ENCODE peak calls at places on chromosomes 6 and 20, in six cellular contexts. One of them, this sample, is unnamed.

GRCh38 chr6:77466055-77467028 is 3.1 kb upstream of the HTR1B start:
- DNase-seq in glutamatergic neuron: peak
- DNase-seq in Peyer's patch: no peak
- DNase-seq in fibroblast of villous mesenchyme: peak
- DNase-seq in natural killer cell: no peak
- DNase-seq in WTC11: peak
- DNase-seq in this sample: no peak

GRCh38 chr20:5825136-5825719 is 75.0 kb downstream of the SHLD1 start:
- DNase-seq in glutamatergic neuron: no peak
- DNase-seq in Peyer's patch: no peak
- DNase-seq in fibroblast of villous mesenchyme: no peak
- DNase-seq in natural killer cell: no peak
- DNase-seq in WTC11: no peak
- DNase-seq in this sample: no peak

GRCh38 chr6:129419324-129419723 is 290.7 kb downstream of the ARHGAP18 start:
- DNase-seq in glutamatergic neuron: no peak
- DNase-seq in Peyer's patch: no peak
- DNase-seq in fibroblast of villous mesenchyme: no peak
- DNase-seq in natural killer cell: no peak
- DNase-seq in WTC11: no peak
- DNase-seq in this sample: no peak

GRCh38 chr6:42294759-42295158 is 77.1 kb upstream of the MRPS10 start:
- DNase-seq in glutamatergic neuron: no peak
- DNase-seq in Peyer's patch: peak
- DNase-seq in fibroblast of villous mesenchyme: peak
- DNase-seq in natural killer cell: no peak
- DNase-seq in WTC11: no peak
- DNase-seq in this sample: no peak

GRCh38 chr20:51560550-51561307 is 18.2 kb upstream of the NFATC2 start:
- DNase-seq in glutamatergic neuron: no peak
- DNase-seq in Peyer's patch: no peak
- DNase-seq in fibroblast of villous mesenchyme: no peak
- DNase-seq in natural killer cell: no peak
- DNase-seq in WTC11: no peak
- DNase-seq in this sample: no peak

GRCh38 chr6:169908403-169908933 is 157.0 kb downstream of the ERMARD start:
- DNase-seq in glutamatergic neuron: no peak
- DNase-seq in Peyer's patch: no peak
- DNase-seq in fibroblast of villous mesenchyme: no peak
- DNase-seq in natural killer cell: no peak
- DNase-seq in WTC11: no peak
- DNase-seq in this sample: no peak

GRCh38 chr6:159969204-159969912 is 476 bp downstream of the IGF2R start:
- DNase-seq in glutamatergic neuron: peak
- DNase-seq in Peyer's patch: peak
- DNase-seq in fibroblast of villous mesenchyme: peak
- DNase-seq in natural killer cell: peak
- DNase-seq in WTC11: peak
- DNase-seq in this sample: peak

GRCh38 chr6:28537509-28538140 is 11.9 kb downstream of the GPX5 start:
- DNase-seq in glutamatergic neuron: no peak
- DNase-seq in Peyer's patch: no peak
- DNase-seq in fibroblast of villous mesenchyme: no peak
- DNase-seq in natural killer cell: no peak
- DNase-seq in WTC11: peak
- DNase-seq in this sample: no peak

GRCh38 chr6:135576055-135576454 is 78.5 kb upstream of the AHI1 start:
- DNase-seq in glutamatergic neuron: no peak
- DNase-seq in Peyer's patch: no peak
- DNase-seq in fibroblast of villous mesenchyme: peak
- DNase-seq in natural killer cell: no peak
- DNase-seq in WTC11: no peak
- DNase-seq in this sample: no peak

GRCh38 chr20:48841861-48842529 is 14.2 kb upstream of the PREX1 start:
- DNase-seq in glutamatergic neuron: no peak
- DNase-seq in Peyer's patch: no peak
- DNase-seq in fibroblast of villous mesenchyme: peak
- DNase-seq in natural killer cell: no peak
- DNase-seq in WTC11: no peak
- DNase-seq in this sample: no peak

GRCh38 chr6:114096553-114097172 is 125.7 kb upstream of the HDAC2 start:
- DNase-seq in glutamatergic neuron: no peak
- DNase-seq in Peyer's patch: no peak
- DNase-seq in fibroblast of villous mesenchyme: peak
- DNase-seq in natural killer cell: no peak
- DNase-seq in WTC11: no peak
- DNase-seq in this sample: peak

GRCh38 chr6:108235121-108235520 is 25.7 kb downstream of the SNX3 start:
- DNase-seq in glutamatergic neuron: no peak
- DNase-seq in Peyer's patch: no peak
- DNase-seq in fibroblast of villous mesenchyme: no peak
- DNase-seq in natural killer cell: no peak
- DNase-seq in WTC11: no peak
- DNase-seq in this sample: no peak

GRCh38 chr6:150667977-150668716 is 68.5 kb downstream of the PLEKHG1 start:
- DNase-seq in glutamatergic neuron: no peak
- DNase-seq in Peyer's patch: peak
- DNase-seq in fibroblast of villous mesenchyme: peak
- DNase-seq in natural killer cell: no peak
- DNase-seq in WTC11: no peak
- DNase-seq in this sample: no peak

GRCh38 chr20:17735959-17736621 is 36.3 kb downstream of the BANF2 start:
- DNase-seq in glutamatergic neuron: no peak
- DNase-seq in Peyer's patch: no peak
- DNase-seq in fibroblast of villous mesenchyme: no peak
- DNase-seq in natural killer cell: no peak
- DNase-seq in WTC11: no peak
- DNase-seq in this sample: no peak

GRCh38 chr20:63660622-63661021 is 2.5 kb downstream of the RTEL1 start:
- DNase-seq in glutamatergic neuron: no peak
- DNase-seq in Peyer's patch: no peak
- DNase-seq in fibroblast of villous mesenchyme: no peak
- DNase-seq in natural killer cell: no peak
- DNase-seq in WTC11: no peak
- DNase-seq in this sample: no peak

GRCh38 chr20:8370774-8371173 is 238.7 kb downstream of the PLCB1 start:
- DNase-seq in glutamatergic neuron: no peak
- DNase-seq in Peyer's patch: no peak
- DNase-seq in fibroblast of villous mesenchyme: no peak
- DNase-seq in natural killer cell: no peak
- DNase-seq in WTC11: no peak
- DNase-seq in this sample: no peak

GRCh38 chr20:8372819-8373218 is 240.8 kb downstream of the PLCB1 start:
- DNase-seq in glutamatergic neuron: no peak
- DNase-seq in Peyer's patch: no peak
- DNase-seq in fibroblast of villous mesenchyme: peak
- DNase-seq in natural killer cell: no peak
- DNase-seq in WTC11: no peak
- DNase-seq in this sample: no peak

GRCh38 chr20:8375898-8376297 is 243.8 kb downstream of the PLCB1 start:
- DNase-seq in glutamatergic neuron: no peak
- DNase-seq in Peyer's patch: no peak
- DNase-seq in fibroblast of villous mesenchyme: no peak
- DNase-seq in natural killer cell: no peak
- DNase-seq in WTC11: no peak
- DNase-seq in this sample: no peak

GRCh38 chr20:8376940-8377339 is 244.9 kb downstream of the PLCB1 start:
- DNase-seq in glutamatergic neuron: no peak
- DNase-seq in Peyer's patch: no peak
- DNase-seq in fibroblast of villous mesenchyme: no peak
- DNase-seq in natural killer cell: no peak
- DNase-seq in WTC11: no peak
- DNase-seq in this sample: no peak

DNA sequence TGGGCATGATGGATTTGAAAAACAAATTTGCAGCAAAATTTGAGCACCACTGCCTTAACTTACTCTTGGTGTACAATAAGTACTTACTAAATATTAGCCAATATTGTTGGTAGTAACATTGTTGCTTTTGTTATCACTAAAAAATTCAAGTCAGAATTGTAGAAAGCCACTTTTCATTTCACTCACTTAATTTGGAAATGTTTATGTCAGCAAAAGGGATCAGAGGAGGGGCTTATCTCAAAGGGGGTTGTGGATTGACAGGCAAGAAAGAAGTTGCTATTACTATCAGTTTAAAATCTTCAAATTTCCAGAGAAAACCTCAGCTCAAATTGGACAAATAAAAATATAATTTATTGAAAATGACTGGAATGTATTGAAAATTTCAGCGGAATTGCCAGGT is 241.5 kb downstream of the PLCB1 start:
- DNase-seq in glutamatergic neuron: no peak
- DNase-seq in Peyer's patch: no peak
- DNase-seq in fibroblast of villous mesenchyme: no peak
- DNase-seq in natural killer cell: no peak
- DNase-seq in WTC11: no peak
- DNase-seq in this sample: no peak
- TF ChIP-seq CTCF in glutamatergic neuron: no peak
- TF ChIP-seq CTCF in Peyer's patch: no peak
- TF ChIP-seq CTCF in fibroblast of villous mesenchyme: no peak
- TF ChIP-seq CTCF in natural killer cell: no peak
- TF ChIP-seq CTCF in WTC11: no peak
- TF ChIP-seq CTCF in this sample: no peak

GRCh38 chr6:15248451-15249370 is 2.8 kb downstream of the JARID2 start:
- DNase-seq in glutamatergic neuron: peak
- DNase-seq in Peyer's patch: peak
- DNase-seq in fibroblast of villous mesenchyme: peak
- DNase-seq in natural killer cell: peak
- DNase-seq in WTC11: peak
- DNase-seq in this sample: peak

GRCh38 chr6:15247214-15247749 is 1.4 kb downstream of the JARID2 start:
- DNase-seq in glutamatergic neuron: no peak
- DNase-seq in Peyer's patch: no peak
- DNase-seq in fibroblast of villous mesenchyme: no peak
- DNase-seq in natural killer cell: no peak
- DNase-seq in WTC11: no peak
- DNase-seq in this sample: no peak

GRCh38 chr6:15246217-15247211 is 645 bp downstream of the JARID2 start:
- DNase-seq in glutamatergic neuron: no peak
- DNase-seq in Peyer's patch: no peak
- DNase-seq in fibroblast of villous mesenchyme: peak
- DNase-seq in natural killer cell: no peak
- DNase-seq in WTC11: no peak
- DNase-seq in this sample: no peak

GRCh38 chr6:15249371-15250019 is 3.6 kb downstream of the JARID2 start:
- DNase-seq in glutamatergic neuron: no peak
- DNase-seq in Peyer's patch: no peak
- DNase-seq in fibroblast of villous mesenchyme: peak
- DNase-seq in natural killer cell: no peak
- DNase-seq in WTC11: no peak
- DNase-seq in this sample: no peak

GRCh38 chr6:15247750-15248450 is 2.0 kb downstream of the JARID2 start:
- DNase-seq in glutamatergic neuron: peak
- DNase-seq in Peyer's patch: peak
- DNase-seq in fibroblast of villous mesenchyme: peak
- DNase-seq in natural killer cell: peak
- DNase-seq in WTC11: peak
- DNase-seq in this sample: peak
- TF ChIP-seq CTCF in glutamatergic neuron: peak
- TF ChIP-seq CTCF in Peyer's patch: peak
- TF ChIP-seq CTCF in fibroblast of villous mesenchyme: no peak
- TF ChIP-seq CTCF in natural killer cell: peak
- TF ChIP-seq CTCF in WTC11: no peak
- TF ChIP-seq CTCF in this sample: peak

DNA sequence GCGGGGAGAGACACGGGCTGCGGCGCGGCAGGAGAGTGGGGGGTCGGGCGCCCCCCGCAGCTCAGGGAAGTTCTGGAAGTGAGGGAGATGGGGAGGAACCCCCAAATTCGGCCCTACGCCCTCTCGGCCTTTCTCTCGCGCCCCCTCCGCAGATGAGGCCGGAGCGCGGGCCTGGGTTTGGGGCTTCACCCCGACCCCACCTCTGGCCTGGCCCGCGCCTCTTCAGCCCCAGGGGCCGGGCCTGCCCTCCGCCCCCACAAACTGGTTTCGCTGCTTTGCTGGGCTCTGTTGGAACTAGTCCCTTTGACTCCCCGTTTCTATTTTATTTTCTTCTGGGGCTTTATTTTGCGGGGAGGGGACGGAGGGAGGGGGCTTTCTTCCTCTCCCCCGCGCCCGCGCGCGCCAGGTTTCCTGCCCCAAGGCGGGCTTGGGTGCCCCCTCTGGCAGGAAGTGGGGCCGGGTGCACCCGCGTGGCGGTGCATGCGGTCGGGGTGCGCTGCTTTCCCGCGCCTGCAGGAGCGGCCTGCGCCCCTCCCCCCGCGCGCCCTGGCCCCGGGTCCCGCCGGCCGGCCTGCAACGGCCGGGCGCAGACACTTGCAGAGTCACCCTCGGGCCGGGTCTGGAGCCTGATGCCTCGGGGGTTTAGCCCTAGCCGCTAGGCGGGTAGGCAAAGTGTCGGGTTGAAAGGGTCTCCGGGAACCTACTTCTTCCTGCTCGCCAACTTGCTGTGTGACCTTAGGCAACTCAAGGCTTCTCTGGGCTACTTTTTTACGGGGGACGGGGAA is 1.2 kb downstream of the HMGA1 start:
- DNase-seq in glutamatergic neuron: peak
- DNase-seq in Peyer's patch: peak
- DNase-seq in fibroblast of villous mesenchyme: peak
- DNase-seq in natural killer cell: peak
- DNase-seq in WTC11: peak
- DNase-seq in this sample: peak
- TF ChIP-seq CTCF in glutamatergic neuron: peak
- TF ChIP-seq CTCF in Peyer's patch: peak
- TF ChIP-seq CTCF in fibroblast of villous mesenchyme: peak
- TF ChIP-seq CTCF in natural killer cell: peak
- TF ChIP-seq CTCF in WTC11: no peak
- TF ChIP-seq CTCF in this sample: peak

GRCh38 chr6:27502508-27503435 is 29.9 kb upstream of the ZNF184 start:
- DNase-seq in glutamatergic neuron: peak
- DNase-seq in Peyer's patch: no peak
- DNase-seq in fibroblast of villous mesenchyme: peak
- DNase-seq in natural killer cell: peak
- DNase-seq in WTC11: peak
- DNase-seq in this sample: peak
- TF ChIP-seq CTCF in glutamatergic neuron: no peak
- TF ChIP-seq CTCF in Peyer's patch: no peak
- TF ChIP-seq CTCF in fibroblast of villous mesenchyme: no peak
- TF ChIP-seq CTCF in natural killer cell: no peak
- TF ChIP-seq CTCF in WTC11: no peak
- TF ChIP-seq CTCF in this sample: no peak

DNA sequence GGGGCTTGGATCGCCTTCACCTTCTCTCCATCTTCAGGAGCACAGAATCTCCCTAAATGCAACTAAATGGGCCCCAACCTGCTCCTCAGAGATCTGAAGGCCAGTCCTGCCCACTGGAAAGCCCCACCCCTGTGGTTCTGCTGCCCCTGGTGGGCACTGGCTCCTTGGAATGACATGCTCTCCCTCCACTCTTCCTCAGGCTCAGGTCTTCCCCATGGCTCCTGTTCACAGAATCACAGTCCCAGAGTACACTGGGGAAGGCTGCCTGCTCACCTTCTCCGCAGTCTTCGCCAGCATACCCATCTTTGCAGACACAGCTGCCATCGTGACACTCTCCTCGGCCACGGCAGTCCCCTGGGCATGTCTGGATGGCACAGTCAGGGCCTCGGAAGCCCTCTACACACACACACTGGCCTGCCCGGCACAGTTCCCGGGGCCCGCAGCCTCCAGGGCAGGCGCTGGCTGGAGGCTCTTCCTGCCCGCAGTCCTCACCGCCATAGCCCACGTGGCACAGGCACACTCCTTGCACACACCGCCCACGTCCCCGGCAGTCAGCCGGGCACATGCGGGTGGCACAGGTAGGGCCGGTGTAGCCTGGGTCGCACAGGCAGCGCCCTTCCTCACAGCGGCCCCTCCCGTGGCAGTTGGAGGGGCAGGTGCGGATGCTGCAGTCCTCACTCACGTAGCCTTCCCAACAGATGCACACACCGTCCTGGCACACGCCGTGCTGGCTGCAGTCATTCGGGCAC is 13.6 kb downstream of the TNXB start:
- DNase-seq in glutamatergic neuron: no peak
- DNase-seq in Peyer's patch: no peak
- DNase-seq in fibroblast of villous mesenchyme: no peak
- DNase-seq in natural killer cell: no peak
- DNase-seq in WTC11: no peak
- DNase-seq in this sample: no peak
- TF ChIP-seq CTCF in glutamatergic neuron: no peak
- TF ChIP-seq CTCF in Peyer's patch: no peak
- TF ChIP-seq CTCF in fibroblast of villous mesenchyme: peak
- TF ChIP-seq CTCF in natural killer cell: no peak
- TF ChIP-seq CTCF in WTC11: no peak
- TF ChIP-seq CTCF in this sample: no peak